ENCODE peak calls at places on chromosome X, in six cellular contexts. One of them, this sample, is unnamed.

GRCh38 chrX:270848-271367 is 10.3 kb upstream of the PLCXD1 start:
- DNase-seq in GM03348: no peak
- DNase-seq in ascending aorta: no peak
- DNase-seq in activated CD4-positive, alpha-beta T cell treated with anti-CD3 and anti-CD28 coated beads for 1 hour: no peak
- DNase-seq in WTC11: peak
- DNase-seq in NCI-H2171: no peak
- DNase-seq in this sample: no peak

GRCh38 chrX:4268676-4269075 is 555.2 kb upstream of the PRKX start:
- DNase-seq in GM03348: no peak
- DNase-seq in ascending aorta: no peak
- DNase-seq in activated CD4-positive, alpha-beta T cell treated with anti-CD3 and anti-CD28 coated beads for 1 hour: no peak
- DNase-seq in WTC11: peak
- DNase-seq in NCI-H2171: no peak
- DNase-seq in this sample: no peak

GRCh38 chrX:142204522-142205433 is at the start of gene MAGEC2:
- DNase-seq in GM03348: no peak
- DNase-seq in ascending aorta: no peak
- DNase-seq in activated CD4-positive, alpha-beta T cell treated with anti-CD3 and anti-CD28 coated beads for 1 hour: no peak
- DNase-seq in WTC11: no peak
- DNase-seq in NCI-H2171: no peak
- DNase-seq in this sample: no peak

GRCh38 chrX:153459976-153460375 is 10.4 kb downstream of the HAUS7 start:
- DNase-seq in GM03348: peak
- DNase-seq in ascending aorta: no peak
- DNase-seq in activated CD4-positive, alpha-beta T cell treated with anti-CD3 and anti-CD28 coated beads for 1 hour: no peak
- DNase-seq in WTC11: no peak
- DNase-seq in NCI-H2171: no peak
- DNase-seq in this sample: no peak

GRCh38 chrX:129741880-129742758 is 3.3 kb downstream of the XPNPEP2 start:
- DNase-seq in GM03348: no peak
- DNase-seq in ascending aorta: no peak
- DNase-seq in activated CD4-positive, alpha-beta T cell treated with anti-CD3 and anti-CD28 coated beads for 1 hour: no peak
- DNase-seq in WTC11: peak
- DNase-seq in NCI-H2171: no peak
- DNase-seq in this sample: no peak

GRCh38 chrX:131677655-131678628 is 134.1 kb downstream of the OR13H1 start:
- DNase-seq in GM03348: peak
- DNase-seq in ascending aorta: no peak
- DNase-seq in activated CD4-positive, alpha-beta T cell treated with anti-CD3 and anti-CD28 coated beads for 1 hour: peak
- DNase-seq in WTC11: peak
- DNase-seq in NCI-H2171: no peak
- DNase-seq in this sample: peak

GRCh38 chrX:12405306-12405705 is 267.0 kb downstream of the FRMPD4 start:
- DNase-seq in GM03348: no peak
- DNase-seq in ascending aorta: no peak
- DNase-seq in activated CD4-positive, alpha-beta T cell treated with anti-CD3 and anti-CD28 coated beads for 1 hour: no peak
- DNase-seq in WTC11: no peak
- DNase-seq in NCI-H2171: no peak
- DNase-seq in this sample: no peak

GRCh38 chrX:150449313-150449712 is 86.2 kb downstream of the MAMLD1 start:
- DNase-seq in GM03348: no peak
- DNase-seq in ascending aorta: no peak
- DNase-seq in activated CD4-positive, alpha-beta T cell treated with anti-CD3 and anti-CD28 coated beads for 1 hour: no peak
- DNase-seq in WTC11: no peak
- DNase-seq in NCI-H2171: no peak
- DNase-seq in this sample: no peak

GRCh38 chrX:23749576-23749975 is 6.5 kb upstream of the ACOT9 start:
- DNase-seq in GM03348: no peak
- DNase-seq in ascending aorta: no peak
- DNase-seq in activated CD4-positive, alpha-beta T cell treated with anti-CD3 and anti-CD28 coated beads for 1 hour: no peak
- DNase-seq in WTC11: no peak
- DNase-seq in NCI-H2171: no peak
- DNase-seq in this sample: no peak

GRCh38 chrX:14095702-14096101 is 66.0 kb upstream of the GEMIN8 start:
- DNase-seq in GM03348: peak
- DNase-seq in ascending aorta: no peak
- DNase-seq in activated CD4-positive, alpha-beta T cell treated with anti-CD3 and anti-CD28 coated beads for 1 hour: peak
- DNase-seq in WTC11: peak
- DNase-seq in NCI-H2171: no peak
- DNase-seq in this sample: peak

GRCh38 chrX:79117078-79117477 is 27.4 kb upstream of the GPR174 start:
- DNase-seq in GM03348: no peak
- DNase-seq in ascending aorta: no peak
- DNase-seq in activated CD4-positive, alpha-beta T cell treated with anti-CD3 and anti-CD28 coated beads for 1 hour: no peak
- DNase-seq in WTC11: no peak
- DNase-seq in NCI-H2171: no peak
- DNase-seq in this sample: no peak

GRCh38 chrX:38839269-38839668 is 38.0 kb downstream of the MID1IP1 start:
- DNase-seq in GM03348: no peak
- DNase-seq in ascending aorta: no peak
- DNase-seq in activated CD4-positive, alpha-beta T cell treated with anti-CD3 and anti-CD28 coated beads for 1 hour: no peak
- DNase-seq in WTC11: no peak
- DNase-seq in NCI-H2171: no peak
- DNase-seq in this sample: no peak

GRCh38 chrX:39726810-39727209 is 370.9 kb downstream of the BCOR start:
- DNase-seq in GM03348: peak
- DNase-seq in ascending aorta: no peak
- DNase-seq in activated CD4-positive, alpha-beta T cell treated with anti-CD3 and anti-CD28 coated beads for 1 hour: no peak
- DNase-seq in WTC11: no peak
- DNase-seq in NCI-H2171: no peak
- DNase-seq in this sample: no peak

GRCh38 chrX:69080912-69081465 is 84.3 kb downstream of the PJA1 start:
- DNase-seq in GM03348: no peak
- DNase-seq in ascending aorta: no peak
- DNase-seq in activated CD4-positive, alpha-beta T cell treated with anti-CD3 and anti-CD28 coated beads for 1 hour: no peak
- DNase-seq in WTC11: no peak
- DNase-seq in NCI-H2171: no peak
- DNase-seq in this sample: no peak

GRCh38 chrX:154308108-154308946 is 12.7 kb downstream of the TKTL1 start:
- DNase-seq in GM03348: peak
- DNase-seq in ascending aorta: no peak
- DNase-seq in activated CD4-positive, alpha-beta T cell treated with anti-CD3 and anti-CD28 coated beads for 1 hour: peak
- DNase-seq in WTC11: peak
- DNase-seq in NCI-H2171: no peak
- DNase-seq in this sample: peak

GRCh38 chrX:47179221-47179927 is 14.3 kb upstream of the UBA1 start:
- DNase-seq in GM03348: peak
- DNase-seq in ascending aorta: no peak
- DNase-seq in activated CD4-positive, alpha-beta T cell treated with anti-CD3 and anti-CD28 coated beads for 1 hour: no peak
- DNase-seq in WTC11: no peak
- DNase-seq in NCI-H2171: no peak
- DNase-seq in this sample: no peak

GRCh38 chrX:48540015-48540350 is 469 bp downstream of the TBC1D25 start:
- DNase-seq in GM03348: peak
- DNase-seq in ascending aorta: no peak
- DNase-seq in activated CD4-positive, alpha-beta T cell treated with anti-CD3 and anti-CD28 coated beads for 1 hour: peak
- DNase-seq in WTC11: peak
- DNase-seq in NCI-H2171: peak
- DNase-seq in this sample: peak

This sample was measured in T-helper 17 cell.